ENCODE peak calls at places on chromosomes 7 and 10, in six cellular contexts. K is upper lobe of right lung; D is aorta; S is fibroblast of lung; Q is testis; X is effector memory CD4-positive, alpha-beta T cell. V is an unnamed sample. For H3K9me3, the result is how much of the 10 kb centered on the place peaks cover.

GRCh38 chr7:136063337-136063666 is 86.1 kb upstream of the MTPN start:
- DNase-seq in S (no peak), K (no peak), D (no peak), X (no peak), Q (no peak), V (no peak)

GRCh38 chr10:71395621-71396020 is 1.1 kb upstream of the CDH23 start:
- DNase-seq in K (no peak), D (no peak), S (no peak), Q (no peak), X (no peak), V (no peak)

GRCh38 chr7:157926107-157926506 is 589.3 kb downstream of the DNAJB6 start:
- DNase-seq in K (no peak), X (no peak), S (no peak), Q (no peak), D (no peak), V (no peak)

GRCh38 chr10:16612148-16612742 is 90.6 kb upstream of the C1QL3 start:
- DNase-seq in K (no peak), X (no peak), S (peak), Q (no peak), D (no peak), V (no peak)

GRCh38 chr7:133386204-133386603 is 133.3 kb downstream of the EXOC4 start:
- DNase-seq in D (no peak), K (no peak), Q (no peak), S (no peak), X (no peak), V (no peak)

GRCh38 chr10:61586829-61587228 is 75.9 kb upstream of the CABCOCO1 start:
- DNase-seq in X (no peak), S (no peak), D (no peak), Q (no peak), K (no peak), V (no peak)

GRCh38 chr7:113085781-113086390 is 741 bp downstream of the GPR85 start:
- DNase-seq in K (no peak), Q (no peak), X (no peak), D (no peak), S (peak), V (no peak)

GRCh38 chr10:132186488-132187413 is at the start of gene DPYSL4:
- DNase-seq in X (no peak), S (peak), Q (peak), D (no peak), K (no peak), V (peak)

GRCh38 chr7:2198760-2199159 is 34.0 kb downstream of the MAD1L1 start:
- DNase-seq in D (no peak), K (peak), Q (no peak), X (no peak), S (no peak), V (peak)

GRCh38 chr7:20089431-20089830 is 127.8 kb downstream of the MACC1 start:
- DNase-seq in X (no peak), Q (no peak), D (no peak), S (peak), K (no peak), V (no peak)

GRCh38 chr7:157612664-157613561 is 276.1 kb downstream of the DNAJB6 start:
- DNase-seq in S (peak), K (peak), X (peak), Q (peak), D (peak), V (peak)

GRCh38 chr10:24897326-24897926 is 55.0 kb downstream of the PRTFDC1 start:
- DNase-seq in X (no peak), K (no peak), S (peak), Q (no peak), D (no peak), V (no peak)

GRCh38 chr7:93461350-93461749 is 113.2 kb downstream of the CALCR start:
- DNase-seq in D (no peak), Q (no peak), K (no peak), X (no peak), S (no peak), V (no peak)

GRCh38 chr7:122528879-122529481 is 169.9 kb downstream of the RNF133 start:
- DNase-seq in X (no peak), S (peak), K (no peak), D (no peak), Q (no peak), V (no peak)

GRCh38 chr7:17369686-17370426 is 71.4 kb downstream of the AHR start:
- DNase-seq in Q (peak), X (no peak), S (peak), D (no peak), K (no peak), V (no peak)

GRCh38 chr7:1716263-1717094 is 46.4 kb downstream of the ELFN1 start:
- DNase-seq in X (no peak), K (no peak), Q (peak), D (no peak), S (peak), V (no peak)

GRCh38 chr7:156666368-156667109 is 26.0 kb downstream of the RNF32 start:
- DNase-seq in D (no peak), S (no peak), Q (no peak), K (no peak), X (no peak), V (no peak)

GRCh38 chr10:132484922-132485321 is 52.7 kb upstream of the INPP5A start:
- DNase-seq in K (peak), X (no peak), S (no peak), D (peak), Q (peak), V (no peak)

GRCh38 chr7:33903770-33904679 is 1.3 kb upstream of the BMPER start:
- DNase-seq in X (no peak), S (peak), Q (peak), D (peak), K (peak), V (peak)
- H3K4me3 ChIP-seq in X (peak), S (peak), Q (peak), D (peak), K (peak), V (peak)

DNA sequence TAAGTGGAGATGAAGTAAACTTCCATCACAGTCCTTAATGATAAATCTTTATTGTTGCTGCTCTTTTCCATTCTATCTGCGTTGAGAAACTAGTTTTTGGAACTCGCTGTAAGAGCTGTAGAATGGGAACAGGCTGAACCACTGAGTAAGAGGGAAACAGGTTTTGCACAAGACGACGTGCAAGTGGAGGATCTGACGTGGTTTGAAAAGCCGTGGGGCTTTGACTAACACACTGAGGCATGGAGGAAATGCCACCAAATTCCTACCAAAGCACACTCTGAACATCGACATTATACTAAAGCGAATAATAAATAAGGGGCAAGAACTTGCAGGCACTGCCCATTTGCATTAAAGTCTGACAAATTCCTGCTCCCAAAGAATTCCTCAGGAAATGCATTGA is 160.6 kb downstream of the KLF6 start:
- DNase-seq in S (peak), X (no peak), Q (no peak), D (peak), K (no peak), V (no peak)
- H3K27ac ChIP-seq in S (peak), X (no peak), Q (no peak), D (no peak), K (no peak), V (peak)

GRCh38 chr10:37710831-37711616 is 146.4 kb downstream of the ZNF248 start:
- DNase-seq in K (no peak), S (no peak), Q (peak), X (no peak), D (no peak), V (peak)
- H3K9me3 ChIP-seq in K (under half), S (under half), Q (under half), X (under half), D (under half), V (under half)

GRCh38 chr10:125495386-125495785 is 187.6 kb downstream of the TEX36 start:
- DNase-seq in D (no peak), X (no peak), K (no peak), Q (no peak), S (no peak), V (no peak)

GRCh38 chr10:125494631-125495239 is 188.2 kb downstream of the TEX36 start:
- DNase-seq in S (no peak), Q (no peak), D (no peak), X (no peak), K (no peak), V (no peak)
- H3K4me3 ChIP-seq in S (no peak), Q (no peak), D (no peak), X (no peak), K (no peak), V (no peak)

GRCh38 chr10:101569465-101569837 is 18.6 kb downstream of the POLL start:
- DNase-seq in Q (no peak), K (no peak), S (no peak), X (no peak), D (no peak), V (no peak)

GRCh38 chr10:101571573-101571925 is 16.5 kb downstream of the POLL start:
- DNase-seq in Q (no peak), D (no peak), S (no peak), X (no peak), K (no peak), V (no peak)

GRCh38 chr10:101570764-101571572 is 17.1 kb downstream of the POLL start:
- DNase-seq in D (no peak), K (peak), Q (peak), X (no peak), S (no peak), V (peak)

GRCh38 chr10:101568054-101568745 is 19.9 kb downstream of the POLL start:
- DNase-seq in Q (no peak), D (no peak), X (no peak), S (no peak), K (no peak), V (no peak)

DNA sequence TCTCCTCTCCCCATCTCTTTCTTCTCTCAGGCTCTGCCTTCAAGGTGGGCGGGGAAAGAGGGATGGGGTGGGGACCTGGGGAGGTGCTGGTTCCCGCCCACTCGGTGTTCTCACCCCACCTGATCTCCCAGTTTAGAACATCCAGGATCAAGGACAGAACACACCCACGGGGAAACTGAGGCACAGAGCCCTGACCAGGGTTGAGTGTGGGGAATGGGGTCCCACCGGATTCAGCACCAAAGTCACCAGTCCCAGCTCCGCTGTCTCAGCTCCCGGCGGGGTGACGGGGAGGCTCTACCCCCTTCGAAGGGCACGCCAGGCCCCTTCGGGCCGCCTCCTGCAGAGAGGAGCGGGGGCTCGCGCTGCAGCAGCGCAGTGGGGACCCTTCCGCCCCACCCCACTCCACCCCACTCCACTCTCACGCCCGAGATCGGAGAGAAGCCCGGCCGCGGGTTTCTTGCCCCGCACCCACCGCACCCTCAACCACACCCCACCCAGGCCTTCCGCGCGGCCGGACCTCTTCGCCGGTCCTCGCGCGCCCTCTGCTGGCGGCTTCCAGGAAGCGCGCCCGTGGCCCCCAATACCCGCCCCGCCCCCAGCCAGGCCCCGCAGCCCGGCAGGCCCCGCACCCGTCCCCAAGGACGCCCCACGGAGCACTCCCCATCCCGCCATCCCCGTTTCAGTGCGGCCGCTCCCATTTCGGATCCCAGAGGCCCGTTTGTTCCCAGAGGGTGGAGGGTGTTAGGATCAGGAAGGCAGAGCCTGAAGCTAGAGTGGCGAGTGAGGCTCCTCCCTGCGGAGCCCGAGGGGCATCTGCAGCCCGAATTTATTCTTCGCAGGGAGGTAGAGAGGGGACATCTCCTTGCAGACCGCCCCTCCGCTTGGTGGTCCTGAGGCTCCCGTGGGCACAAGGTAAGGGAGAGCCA is 18.0 kb downstream of the POLL start:
- DNase-seq in K (peak), X (peak), S (peak), D (peak), Q (peak), V (peak)
- H3K27ac ChIP-seq in K (no peak), X (no peak), S (no peak), D (no peak), Q (no peak), V (no peak)

GRCh38 chr10:5530846-5531557 is 6.2 kb downstream of the CALML3 start:
- DNase-seq in K (peak), S (no peak), X (no peak), D (peak), Q (no peak), V (no peak)

GRCh38 chr10:5528989-5529701 is 4.4 kb downstream of the CALML3 start:
- DNase-seq in X (no peak), D (peak), K (peak), Q (no peak), S (no peak), V (no peak)

GRCh38 chr10:5531558-5532230 is 6.9 kb downstream of the CALML3 start:
- DNase-seq in S (no peak), K (peak), X (no peak), D (peak), Q (no peak), V (no peak)

GRCh38 chr10:5529702-5530411 is 5.1 kb downstream of the CALML3 start:
- DNase-seq in K (peak), D (peak), X (no peak), Q (no peak), S (no peak), V (no peak)

GRCh38 chr10:5530412-5530806 is 5.6 kb downstream of the CALML3 start:
- DNase-seq in D (peak), K (peak), S (no peak), Q (no peak), X (no peak), V (no peak)
- H3K9me3 ChIP-seq in D (under half), K (under half), S (under half), Q (under half), X (under half), V (under half)

DNA sequence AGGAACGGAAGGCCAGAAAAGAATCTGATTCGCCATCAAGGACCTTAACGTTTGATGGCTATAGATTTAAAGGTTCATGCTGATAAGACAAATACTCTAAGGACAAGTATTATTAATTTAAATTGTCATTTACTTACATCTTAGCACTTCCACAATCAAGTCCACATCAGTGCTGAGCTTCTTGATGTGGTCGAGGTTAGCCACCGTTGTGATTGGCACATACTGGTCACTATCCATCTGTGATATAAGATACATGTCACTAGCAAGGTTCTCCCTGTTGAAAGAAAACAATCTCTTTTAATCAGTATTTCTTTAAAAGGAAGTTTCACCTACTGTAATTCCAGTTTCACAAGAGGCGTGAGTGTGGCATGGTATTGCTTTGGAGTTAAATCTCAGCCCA is 88.7 kb downstream of the LARP4B start:
- DNase-seq in X (no peak), D (no peak), S (no peak), Q (no peak), K (no peak), V (no peak)
- H3K4me3 ChIP-seq in X (no peak), D (no peak), S (no peak), Q (no peak), K (no peak), V (no peak)

GRCh38 chr7:45027774-45028114 is 27.7 kb downstream of the CCM2 start:
- DNase-seq in S (no peak), D (no peak), X (no peak), K (no peak), Q (no peak), V (no peak)
- H3K27ac ChIP-seq in S (no peak), D (no peak), X (peak), K (peak), Q (no peak), V (no peak)